ENCODE peak calls at places on chromosomes 7 and 10, in five cellular contexts. One of them, this sample, is unnamed.
A peak's percentile ranks its signal among the peaks of the same experiment; 100 is the strongest.

GRCh38 chr7:144588535-144588934 is 185.0 kb upstream of the NOBOX start:
- DNase-seq in iris pigment epithelial cell: no peak
- DNase-seq in stimulated activated CD8-positive, alpha-beta memory T cell treated with anti-CD3 and anti-CD28 coated beads, Interleukin-7, amount 100 ng/mL, for 24 hours: no peak
- DNase-seq in GM10248: no peak
- DNase-seq in stimulated activated CD4-positive, alpha-beta T cell treated with anti-CD3 and anti-CD28 coated beads, Interleukin-1b, Interleukin-23, amount 100 ng/mL, for 4 hours: no peak
- DNase-seq in this sample: no peak

GRCh38 chr7:12257582-12257981 is 46.5 kb downstream of the TMEM106B start:
- DNase-seq in iris pigment epithelial cell: peak; percentile 75
- DNase-seq in stimulated activated CD8-positive, alpha-beta memory T cell treated with anti-CD3 and anti-CD28 coated beads, Interleukin-7, amount 100 ng/mL, for 24 hours: no peak
- DNase-seq in GM10248: peak; percentile 45
- DNase-seq in stimulated activated CD4-positive, alpha-beta T cell treated with anti-CD3 and anti-CD28 coated beads, Interleukin-1b, Interleukin-23, amount 100 ng/mL, for 4 hours: no peak
- DNase-seq in this sample: no peak

GRCh38 chr10:30422981-30423654 is 10.9 kb upstream of the MAP3K8 start:
- DNase-seq in iris pigment epithelial cell: peak; percentile 90
- DNase-seq in stimulated activated CD8-positive, alpha-beta memory T cell treated with anti-CD3 and anti-CD28 coated beads, Interleukin-7, amount 100 ng/mL, for 24 hours: no peak
- DNase-seq in GM10248: no peak
- DNase-seq in stimulated activated CD4-positive, alpha-beta T cell treated with anti-CD3 and anti-CD28 coated beads, Interleukin-1b, Interleukin-23, amount 100 ng/mL, for 4 hours: no peak
- DNase-seq in this sample: no peak

GRCh38 chr10:28878236-28878970 is 201.1 kb downstream of the BAMBI start:
- DNase-seq in iris pigment epithelial cell: no peak
- DNase-seq in stimulated activated CD8-positive, alpha-beta memory T cell treated with anti-CD3 and anti-CD28 coated beads, Interleukin-7, amount 100 ng/mL, for 24 hours: no peak
- DNase-seq in GM10248: no peak
- DNase-seq in stimulated activated CD4-positive, alpha-beta T cell treated with anti-CD3 and anti-CD28 coated beads, Interleukin-1b, Interleukin-23, amount 100 ng/mL, for 4 hours: no peak
- DNase-seq in this sample: no peak

GRCh38 chr10:11763501-11763861 is 21.3 kb downstream of the ECHDC3 start:
- DNase-seq in iris pigment epithelial cell: no peak
- DNase-seq in stimulated activated CD8-positive, alpha-beta memory T cell treated with anti-CD3 and anti-CD28 coated beads, Interleukin-7, amount 100 ng/mL, for 24 hours: no peak
- DNase-seq in GM10248: no peak
- DNase-seq in stimulated activated CD4-positive, alpha-beta T cell treated with anti-CD3 and anti-CD28 coated beads, Interleukin-1b, Interleukin-23, amount 100 ng/mL, for 4 hours: no peak
- DNase-seq in this sample: no peak

GRCh38 chr7:18429547-18429946 is 66.0 kb upstream of the HDAC9 start:
- DNase-seq in iris pigment epithelial cell: peak; percentile 57
- DNase-seq in stimulated activated CD8-positive, alpha-beta memory T cell treated with anti-CD3 and anti-CD28 coated beads, Interleukin-7, amount 100 ng/mL, for 24 hours: no peak
- DNase-seq in GM10248: no peak
- DNase-seq in stimulated activated CD4-positive, alpha-beta T cell treated with anti-CD3 and anti-CD28 coated beads, Interleukin-1b, Interleukin-23, amount 100 ng/mL, for 4 hours: no peak
- DNase-seq in this sample: no peak

GRCh38 chr7:20344396-20344795 is 13.7 kb downstream of the ITGB8 start:
- DNase-seq in iris pigment epithelial cell: no peak
- DNase-seq in stimulated activated CD8-positive, alpha-beta memory T cell treated with anti-CD3 and anti-CD28 coated beads, Interleukin-7, amount 100 ng/mL, for 24 hours: no peak
- DNase-seq in GM10248: no peak
- DNase-seq in stimulated activated CD4-positive, alpha-beta T cell treated with anti-CD3 and anti-CD28 coated beads, Interleukin-1b, Interleukin-23, amount 100 ng/mL, for 4 hours: no peak
- DNase-seq in this sample: no peak

GRCh38 chr10:62693306-62693705 is 111.2 kb upstream of the ADO start:
- DNase-seq in iris pigment epithelial cell: no peak
- DNase-seq in stimulated activated CD8-positive, alpha-beta memory T cell treated with anti-CD3 and anti-CD28 coated beads, Interleukin-7, amount 100 ng/mL, for 24 hours: no peak
- DNase-seq in GM10248: no peak
- DNase-seq in stimulated activated CD4-positive, alpha-beta T cell treated with anti-CD3 and anti-CD28 coated beads, Interleukin-1b, Interleukin-23, amount 100 ng/mL, for 4 hours: no peak
- DNase-seq in this sample: no peak

GRCh38 chr10:84429926-84430520 is 101.6 kb downstream of the CCSER2 start:
- DNase-seq in iris pigment epithelial cell: peak; percentile 65
- DNase-seq in stimulated activated CD8-positive, alpha-beta memory T cell treated with anti-CD3 and anti-CD28 coated beads, Interleukin-7, amount 100 ng/mL, for 24 hours: peak; percentile 35
- DNase-seq in GM10248: peak; percentile 52
- DNase-seq in stimulated activated CD4-positive, alpha-beta T cell treated with anti-CD3 and anti-CD28 coated beads, Interleukin-1b, Interleukin-23, amount 100 ng/mL, for 4 hours: peak; percentile 43
- DNase-seq in this sample: no peak

GRCh38 chr10:73875139-73875475 is 752 bp upstream of the CAMK2G start:
- DNase-seq in iris pigment epithelial cell: no peak
- DNase-seq in stimulated activated CD8-positive, alpha-beta memory T cell treated with anti-CD3 and anti-CD28 coated beads, Interleukin-7, amount 100 ng/mL, for 24 hours: no peak
- DNase-seq in GM10248: peak; percentile 60
- DNase-seq in stimulated activated CD4-positive, alpha-beta T cell treated with anti-CD3 and anti-CD28 coated beads, Interleukin-1b, Interleukin-23, amount 100 ng/mL, for 4 hours: no peak
- DNase-seq in this sample: no peak

GRCh38 chr10:15725603-15726002 is 5.9 kb upstream of the ITGA8 start:
- DNase-seq in iris pigment epithelial cell: peak; percentile 67
- DNase-seq in stimulated activated CD8-positive, alpha-beta memory T cell treated with anti-CD3 and anti-CD28 coated beads, Interleukin-7, amount 100 ng/mL, for 24 hours: no peak
- DNase-seq in GM10248: peak; percentile 38
- DNase-seq in stimulated activated CD4-positive, alpha-beta T cell treated with anti-CD3 and anti-CD28 coated beads, Interleukin-1b, Interleukin-23, amount 100 ng/mL, for 4 hours: no peak
- DNase-seq in this sample: no peak

GRCh38 chr10:28177944-28178637 is 124.8 kb downstream of the MPP7 start:
- DNase-seq in iris pigment epithelial cell: peak; percentile 25
- DNase-seq in stimulated activated CD8-positive, alpha-beta memory T cell treated with anti-CD3 and anti-CD28 coated beads, Interleukin-7, amount 100 ng/mL, for 24 hours: no peak
- DNase-seq in GM10248: peak; percentile 16
- DNase-seq in stimulated activated CD4-positive, alpha-beta T cell treated with anti-CD3 and anti-CD28 coated beads, Interleukin-1b, Interleukin-23, amount 100 ng/mL, for 4 hours: no peak
- DNase-seq in this sample: no peak

GRCh38 chr10:91672021-91672608 is 39.2 kb upstream of the PPP1R3C start:
- DNase-seq in iris pigment epithelial cell: peak; percentile 85
- DNase-seq in stimulated activated CD8-positive, alpha-beta memory T cell treated with anti-CD3 and anti-CD28 coated beads, Interleukin-7, amount 100 ng/mL, for 24 hours: no peak
- DNase-seq in GM10248: no peak
- DNase-seq in stimulated activated CD4-positive, alpha-beta T cell treated with anti-CD3 and anti-CD28 coated beads, Interleukin-1b, Interleukin-23, amount 100 ng/mL, for 4 hours: no peak
- DNase-seq in this sample: no peak

GRCh38 chr7:127702253-127702652 is 50.3 kb downstream of the SND1 start:
- DNase-seq in iris pigment epithelial cell: no peak
- DNase-seq in stimulated activated CD8-positive, alpha-beta memory T cell treated with anti-CD3 and anti-CD28 coated beads, Interleukin-7, amount 100 ng/mL, for 24 hours: no peak
- DNase-seq in GM10248: no peak
- DNase-seq in stimulated activated CD4-positive, alpha-beta T cell treated with anti-CD3 and anti-CD28 coated beads, Interleukin-1b, Interleukin-23, amount 100 ng/mL, for 4 hours: no peak
- DNase-seq in this sample: no peak

GRCh38 chr10:119754085-119754484 is 28.2 kb downstream of the INPP5F start:
- DNase-seq in iris pigment epithelial cell: no peak
- DNase-seq in stimulated activated CD8-positive, alpha-beta memory T cell treated with anti-CD3 and anti-CD28 coated beads, Interleukin-7, amount 100 ng/mL, for 24 hours: no peak
- DNase-seq in GM10248: no peak
- DNase-seq in stimulated activated CD4-positive, alpha-beta T cell treated with anti-CD3 and anti-CD28 coated beads, Interleukin-1b, Interleukin-23, amount 100 ng/mL, for 4 hours: no peak
- DNase-seq in this sample: no peak

GRCh38 chr10:49139000-49139865 is 5.4 kb upstream of the FAM170B start:
- DNase-seq in iris pigment epithelial cell: peak; percentile 51
- DNase-seq in stimulated activated CD8-positive, alpha-beta memory T cell treated with anti-CD3 and anti-CD28 coated beads, Interleukin-7, amount 100 ng/mL, for 24 hours: no peak
- DNase-seq in GM10248: peak; percentile 43
- DNase-seq in stimulated activated CD4-positive, alpha-beta T cell treated with anti-CD3 and anti-CD28 coated beads, Interleukin-1b, Interleukin-23, amount 100 ng/mL, for 4 hours: no peak
- DNase-seq in this sample: peak; percentile 75

GRCh38 chr7:41696323-41696916 is 6.5 kb downstream of the INHBA start:
- DNase-seq in iris pigment epithelial cell: peak; percentile 84
- DNase-seq in stimulated activated CD8-positive, alpha-beta memory T cell treated with anti-CD3 and anti-CD28 coated beads, Interleukin-7, amount 100 ng/mL, for 24 hours: no peak
- DNase-seq in GM10248: peak; percentile 31
- DNase-seq in stimulated activated CD4-positive, alpha-beta T cell treated with anti-CD3 and anti-CD28 coated beads, Interleukin-1b, Interleukin-23, amount 100 ng/mL, for 4 hours: peak; percentile 14
- DNase-seq in this sample: peak; percentile 72

GRCh38 chr7:44884553-44885393 is 557 bp downstream of the PURB start:
- DNase-seq in iris pigment epithelial cell: peak; percentile 77
- DNase-seq in stimulated activated CD8-positive, alpha-beta memory T cell treated with anti-CD3 and anti-CD28 coated beads, Interleukin-7, amount 100 ng/mL, for 24 hours: peak; percentile 13
- DNase-seq in GM10248: peak; percentile 38
- DNase-seq in stimulated activated CD4-positive, alpha-beta T cell treated with anti-CD3 and anti-CD28 coated beads, Interleukin-1b, Interleukin-23, amount 100 ng/mL, for 4 hours: peak; percentile 18
- DNase-seq in this sample: peak; percentile 5

GRCh38 chr10:106652279-106652678 is 512.2 kb downstream of the SORCS1 start:
- DNase-seq in iris pigment epithelial cell: no peak
- DNase-seq in stimulated activated CD8-positive, alpha-beta memory T cell treated with anti-CD3 and anti-CD28 coated beads, Interleukin-7, amount 100 ng/mL, for 24 hours: no peak
- DNase-seq in GM10248: peak; percentile 19
- DNase-seq in stimulated activated CD4-positive, alpha-beta T cell treated with anti-CD3 and anti-CD28 coated beads, Interleukin-1b, Interleukin-23, amount 100 ng/mL, for 4 hours: no peak
- DNase-seq in this sample: no peak

GRCh38 chr10:46549171-46550075 is 7.0 kb downstream of the GPRIN2 start:
- DNase-seq in iris pigment epithelial cell: no peak
- DNase-seq in stimulated activated CD8-positive, alpha-beta memory T cell treated with anti-CD3 and anti-CD28 coated beads, Interleukin-7, amount 100 ng/mL, for 24 hours: no peak
- DNase-seq in GM10248: no peak
- DNase-seq in stimulated activated CD4-positive, alpha-beta T cell treated with anti-CD3 and anti-CD28 coated beads, Interleukin-1b, Interleukin-23, amount 100 ng/mL, for 4 hours: no peak
- DNase-seq in this sample: no peak

GRCh38 chr7:100102950-100103840 is 1.8 kb downstream of the AP4M1 start:
- DNase-seq in iris pigment epithelial cell: peak; percentile 99
- DNase-seq in stimulated activated CD8-positive, alpha-beta memory T cell treated with anti-CD3 and anti-CD28 coated beads, Interleukin-7, amount 100 ng/mL, for 24 hours: no peak
- DNase-seq in GM10248: no peak
- DNase-seq in stimulated activated CD4-positive, alpha-beta T cell treated with anti-CD3 and anti-CD28 coated beads, Interleukin-1b, Interleukin-23, amount 100 ng/mL, for 4 hours: no peak
- DNase-seq in this sample: no peak

GRCh38 chr10:62062752-62063512 is 161.4 kb downstream of the ARID5B start:
- DNase-seq in iris pigment epithelial cell: no peak
- DNase-seq in stimulated activated CD8-positive, alpha-beta memory T cell treated with anti-CD3 and anti-CD28 coated beads, Interleukin-7, amount 100 ng/mL, for 24 hours: no peak
- DNase-seq in GM10248: no peak
- DNase-seq in stimulated activated CD4-positive, alpha-beta T cell treated with anti-CD3 and anti-CD28 coated beads, Interleukin-1b, Interleukin-23, amount 100 ng/mL, for 4 hours: no peak
- DNase-seq in this sample: no peak

GRCh38 chr7:27364344-27364758 is 121.7 kb downstream of the EVX1 start:
- DNase-seq in iris pigment epithelial cell: peak; percentile 78
- DNase-seq in stimulated activated CD8-positive, alpha-beta memory T cell treated with anti-CD3 and anti-CD28 coated beads, Interleukin-7, amount 100 ng/mL, for 24 hours: no peak
- DNase-seq in GM10248: no peak
- DNase-seq in stimulated activated CD4-positive, alpha-beta T cell treated with anti-CD3 and anti-CD28 coated beads, Interleukin-1b, Interleukin-23, amount 100 ng/mL, for 4 hours: no peak
- DNase-seq in this sample: peak; percentile 7

GRCh38 chr10:43225787-43226153 is 41.1 kb downstream of the RASGEF1A start:
- DNase-seq in iris pigment epithelial cell: no peak
- DNase-seq in stimulated activated CD8-positive, alpha-beta memory T cell treated with anti-CD3 and anti-CD28 coated beads, Interleukin-7, amount 100 ng/mL, for 24 hours: no peak
- DNase-seq in GM10248: no peak
- DNase-seq in stimulated activated CD4-positive, alpha-beta T cell treated with anti-CD3 and anti-CD28 coated beads, Interleukin-1b, Interleukin-23, amount 100 ng/mL, for 4 hours: peak; percentile 26
- DNase-seq in this sample: no peak

GRCh38 chr7:93906267-93906666 is at the start of gene GNGT1:
- DNase-seq in iris pigment epithelial cell: no peak
- DNase-seq in stimulated activated CD8-positive, alpha-beta memory T cell treated with anti-CD3 and anti-CD28 coated beads, Interleukin-7, amount 100 ng/mL, for 24 hours: no peak
- DNase-seq in GM10248: no peak
- DNase-seq in stimulated activated CD4-positive, alpha-beta T cell treated with anti-CD3 and anti-CD28 coated beads, Interleukin-1b, Interleukin-23, amount 100 ng/mL, for 4 hours: no peak
- DNase-seq in this sample: no peak

GRCh38 chr10:62390497-62391176 is 16.5 kb downstream of the ZNF365 start:
- DNase-seq in iris pigment epithelial cell: peak; percentile 10
- DNase-seq in stimulated activated CD8-positive, alpha-beta memory T cell treated with anti-CD3 and anti-CD28 coated beads, Interleukin-7, amount 100 ng/mL, for 24 hours: no peak
- DNase-seq in GM10248: no peak
- DNase-seq in stimulated activated CD4-positive, alpha-beta T cell treated with anti-CD3 and anti-CD28 coated beads, Interleukin-1b, Interleukin-23, amount 100 ng/mL, for 4 hours: no peak
- DNase-seq in this sample: no peak

GRCh38 chr10:14584643-14585042 is 190.1 kb downstream of the FAM107B start:
- DNase-seq in iris pigment epithelial cell: no peak
- DNase-seq in stimulated activated CD8-positive, alpha-beta memory T cell treated with anti-CD3 and anti-CD28 coated beads, Interleukin-7, amount 100 ng/mL, for 24 hours: no peak
- DNase-seq in GM10248: no peak
- DNase-seq in stimulated activated CD4-positive, alpha-beta T cell treated with anti-CD3 and anti-CD28 coated beads, Interleukin-1b, Interleukin-23, amount 100 ng/mL, for 4 hours: no peak
- DNase-seq in this sample: no peak